ENCODE peak calls at places on chromosomes 7 and 10, in ten cellular contexts. J is hippocampal formation; W is NCI-H2081; O is anterior cingulate cortex; T is GM23248; N is DMS53; I is central memory CD4-positive, alpha-beta T cell; R is PC-9; Y is foreskin keratinocyte; L is progenitor cell of endocrine pancreas. B is an unnamed sample.

GRCh38 chr10:63376560-63377304 is 89.0 kb downstream of the JMJD1C start:
- DNase-seq in J (no peak), W (no peak), O (no peak), T (peak), N (no peak), I (no peak), R (no peak), Y (peak), L (no peak), B (no peak)

GRCh38 chr7:47757946-47758371 is 176.0 kb upstream of the TNS3 start:
- DNase-seq in J (no peak), W (no peak), O (peak), T (peak), N (no peak), I (no peak), R (no peak), Y (no peak), L (no peak), B (peak)

GRCh38 chr10:43931308-43931930 is 282.7 kb upstream of the ZNF32 start:
- DNase-seq in J (no peak), W (no peak), O (no peak), T (peak), N (no peak), I (no peak), R (no peak), Y (no peak), L (no peak), B (no peak)

GRCh38 chr7:122886357-122887081 is at the start of gene CADPS2:
- DNase-seq in J (peak), W (peak), O (peak), T (peak), N (peak), I (no peak), R (peak), Y (peak), L (peak), B (peak)

GRCh38 chr10:84214612-84215235 is 10.6 kb downstream of the LRIT2 start:
- DNase-seq in J (no peak), W (no peak), O (no peak), T (peak), N (peak), I (no peak), R (no peak), Y (no peak), L (no peak), B (no peak)

GRCh38 chr7:42502022-42502421 is 265.0 kb upstream of the GLI3 start:
- DNase-seq in J (no peak), W (no peak), O (no peak), T (peak), N (no peak), I (no peak), R (no peak), Y (no peak), L (no peak), B (no peak)

GRCh38 chr7:2260820-2261219 is 18.8 kb downstream of the NUDT1 start:
- DNase-seq in J (no peak), W (peak), O (no peak), T (no peak), N (peak), I (no peak), R (peak), Y (peak), L (no peak), B (no peak)

GRCh38 chr7:142557971-142558582 is 191.2 kb upstream of the PRSS1 start:
- DNase-seq in J (no peak), W (peak), O (no peak), T (peak), N (peak), I (peak), R (no peak), Y (no peak), L (no peak), B (peak)

GRCh38 chr10:35451103-35452016 is 115.1 kb downstream of the CCNY start:
- DNase-seq in J (peak), W (no peak), O (no peak), T (peak), N (no peak), I (no peak), R (no peak), Y (no peak), L (no peak), B (no peak)

GRCh38 chr7:99308461-99309074 is 17.1 kb upstream of the ARPC1A start:
- DNase-seq in J (no peak), W (no peak), O (no peak), T (peak), N (no peak), I (no peak), R (peak), Y (peak), L (no peak), B (no peak)

GRCh38 chr7:101596898-101597297 is 32.2 kb downstream of the MYL10 start:
- DNase-seq in J (no peak), W (no peak), O (no peak), T (no peak), N (no peak), I (no peak), R (no peak), Y (no peak), L (no peak), B (no peak)

GRCh38 chr10:87916515-87916914 is 53.1 kb downstream of the PTEN start:
- DNase-seq in J (no peak), W (no peak), O (no peak), T (peak), N (no peak), I (no peak), R (no peak), Y (peak), L (no peak), B (no peak)

GRCh38 chr7:4745265-4745919 is 30.0 kb upstream of the AP5Z1 start:
- DNase-seq in J (no peak), W (no peak), O (no peak), T (no peak), N (no peak), I (no peak), R (no peak), Y (no peak), L (no peak), B (no peak)

GRCh38 chr7:102125127-102125561 is 161.5 kb upstream of the SH2B2 start:
- DNase-seq in J (no peak), W (no peak), O (no peak), T (peak), N (peak), I (no peak), R (peak), Y (peak), L (no peak), B (peak)

B was measured in psoas muscle.